ENCODE peak calls at places on chromosome 12, in four cellular contexts. One of them, this sample, is unnamed.

GRCh38 chr12:4151362-4152121 is 122.0 kb upstream of the CCND2 start:
- DNase-seq in heart left ventricle: no peak
- DNase-seq in suprapubic skin: no peak
- DNase-seq in fibroblast of the aortic adventitia: no peak
- DNase-seq in this sample: peak

GRCh38 chr12:93245543-93245942 is 132.2 kb upstream of the NUDT4 start:
- DNase-seq in heart left ventricle: no peak
- DNase-seq in suprapubic skin: no peak
- DNase-seq in fibroblast of the aortic adventitia: no peak
- DNase-seq in this sample: no peak

GRCh38 chr12:4006743-4007142 is 133.5 kb upstream of the PARP11 start:
- DNase-seq in heart left ventricle: no peak
- DNase-seq in suprapubic skin: no peak
- DNase-seq in fibroblast of the aortic adventitia: no peak
- DNase-seq in this sample: no peak

GRCh38 chr12:106855221-106855758 is 80.8 kb downstream of the RIC8B start:
- DNase-seq in heart left ventricle: no peak
- DNase-seq in suprapubic skin: no peak
- DNase-seq in fibroblast of the aortic adventitia: no peak
- DNase-seq in this sample: no peak

GRCh38 chr12:79381246-79382208 is 309.2 kb downstream of the PAWR start:
- DNase-seq in heart left ventricle: no peak
- DNase-seq in suprapubic skin: no peak
- DNase-seq in fibroblast of the aortic adventitia: no peak
- DNase-seq in this sample: no peak

GRCh38 chr12:32809846-32810245 is 54.1 kb upstream of the YARS2 start:
- DNase-seq in heart left ventricle: no peak
- DNase-seq in suprapubic skin: no peak
- DNase-seq in fibroblast of the aortic adventitia: no peak
- DNase-seq in this sample: no peak

GRCh38 chr12:122473543-122474323 is 27.0 kb downstream of the ZCCHC8 start:
- DNase-seq in heart left ventricle: no peak
- DNase-seq in suprapubic skin: no peak
- DNase-seq in fibroblast of the aortic adventitia: no peak
- DNase-seq in this sample: peak

GRCh38 chr12:96104566-96104965 is 69.2 kb upstream of the LTA4H start:
- DNase-seq in heart left ventricle: no peak
- DNase-seq in suprapubic skin: no peak
- DNase-seq in fibroblast of the aortic adventitia: no peak
- DNase-seq in this sample: no peak

GRCh38 chr12:64187370-64187769 is 34.7 kb downstream of the KICS2 start:
- DNase-seq in heart left ventricle: no peak
- DNase-seq in suprapubic skin: no peak
- DNase-seq in fibroblast of the aortic adventitia: peak
- DNase-seq in this sample: no peak

GRCh38 chr12:70883855-70884254 is 36.7 kb downstream of the PTPRR start:
- DNase-seq in heart left ventricle: no peak
- DNase-seq in suprapubic skin: no peak
- DNase-seq in fibroblast of the aortic adventitia: no peak
- DNase-seq in this sample: no peak

This sample was measured in mesenteric fat pad.